ENCODE peak calls at places on chromosome 1, in ten cellular contexts. G is stomach, P is HL-60, B is breast epithelium, V is upper lobe of left lung, C is K562, S is GM12891, Z is GM23338, F is transverse colon, T is sigmoid colon. E is an unnamed sample.
A peak's percentile ranks its signal among the peaks of the same experiment; 100 is the strongest.

GRCh38 chr1:117128323-117129079 is 7.0 kb upstream of the TRIM45 start:
- DNase-seq in F (no peak), V (no peak), B (no peak), T (no peak), P (no peak), Z (peak; percentile 57), C (no peak), S (no peak), G (no peak), E (no peak)

GRCh38 chr1:65998763-65999583 is 206.3 kb downstream of the PDE4B start:
- DNase-seq in T (no peak), C (no peak), Z (no peak), G (no peak), V (no peak), P (no peak), B (no peak), S (no peak), F (no peak), E (no peak)

GRCh38 chr1:214270097-214270635 is 10.8 kb upstream of the SMYD2 start:
- DNase-seq in V (no peak), B (no peak), F (no peak), S (no peak), T (no peak), P (no peak), Z (no peak), C (no peak), G (no peak), E (no peak)

GRCh38 chr1:40450491-40451237 is 388 bp downstream of the ZFP69B start:
- DNase-seq in P (no peak), S (no peak), Z (peak; percentile 29), V (peak; percentile 29), T (no peak), G (peak; percentile 31), C (peak; percentile 71), B (no peak), F (peak; percentile 33), E (peak; percentile 42)

GRCh38 chr1:237386362-237387143 is 344.6 kb downstream of the RYR2 start:
- DNase-seq in F (no peak), G (no peak), T (no peak), S (no peak), P (no peak), Z (peak; percentile 70), C (peak; percentile 20), B (no peak), V (no peak), E (peak; percentile 38)

GRCh38 chr1:209335090-209335692 is 248.3 kb upstream of the CAMK1G start:
- DNase-seq in Z (peak; percentile 88), C (peak; percentile 67), F (no peak), P (peak; percentile 4), V (no peak), B (no peak), G (peak; percentile 28), T (no peak), S (peak; percentile 16), E (peak; percentile 20)

GRCh38 chr1:30008998-30009657 is 714.3 kb downstream of the MATN1 start:
- DNase-seq in C (no peak), F (peak; percentile 25), S (no peak), T (no peak), P (no peak), B (no peak), V (no peak), G (no peak), Z (peak; percentile 36), E (no peak)

GRCh38 chr1:160267284-160267991 is 5.1 kb upstream of the DCAF8 start:
- DNase-seq in C (no peak), T (no peak), S (no peak), B (no peak), F (peak; percentile 36), V (no peak), G (no peak), P (no peak), Z (no peak), E (no peak)

GRCh38 chr1:201114245-201115131 is 2.3 kb upstream of the CACNA1S start:
- DNase-seq in G (peak; percentile 88), P (peak; percentile 69), Z (peak; percentile 98), F (peak; percentile 89), S (peak; percentile 84), V (peak; percentile 86), T (peak; percentile 94), B (peak; percentile 82), C (peak; percentile 85), E (peak; percentile 82)
- TF ChIP-seq POLR2AphosphoS5 in G (no peak), P (no peak), Z (peak; percentile 56), F (no peak), S (no peak), V (no peak), T (no peak), B (no peak), C (no peak), E (no peak)

GRCh38 chr1:24155011-24155782 is 12.3 kb upstream of the IL22RA1 start:
- DNase-seq in Z (peak; percentile 78), P (no peak), T (no peak), S (no peak), F (peak; percentile 57), C (peak; percentile 55), V (peak; percentile 37), B (no peak), G (peak; percentile 55), E (no peak)

GRCh38 chr1:24154215-24154614 is 11.3 kb upstream of the IL22RA1 start:
- DNase-seq in G (no peak), C (no peak), F (no peak), S (no peak), P (no peak), Z (peak; percentile 61), V (no peak), B (no peak), T (no peak), E (no peak)

GRCh38 chr1:24159366-24159765 is 16.4 kb upstream of the IL22RA1 start:
- DNase-seq in S (no peak), B (no peak), P (no peak), C (no peak), Z (no peak), V (no peak), F (no peak), G (no peak), T (peak; percentile 8), E (no peak)

GRCh38 chr1:24157921-24158481 is 15.1 kb upstream of the IL22RA1 start:
- DNase-seq in F (no peak), C (no peak), P (no peak), T (no peak), Z (peak; percentile 59), B (no peak), V (no peak), G (no peak), S (no peak), E (no peak)

DNA sequence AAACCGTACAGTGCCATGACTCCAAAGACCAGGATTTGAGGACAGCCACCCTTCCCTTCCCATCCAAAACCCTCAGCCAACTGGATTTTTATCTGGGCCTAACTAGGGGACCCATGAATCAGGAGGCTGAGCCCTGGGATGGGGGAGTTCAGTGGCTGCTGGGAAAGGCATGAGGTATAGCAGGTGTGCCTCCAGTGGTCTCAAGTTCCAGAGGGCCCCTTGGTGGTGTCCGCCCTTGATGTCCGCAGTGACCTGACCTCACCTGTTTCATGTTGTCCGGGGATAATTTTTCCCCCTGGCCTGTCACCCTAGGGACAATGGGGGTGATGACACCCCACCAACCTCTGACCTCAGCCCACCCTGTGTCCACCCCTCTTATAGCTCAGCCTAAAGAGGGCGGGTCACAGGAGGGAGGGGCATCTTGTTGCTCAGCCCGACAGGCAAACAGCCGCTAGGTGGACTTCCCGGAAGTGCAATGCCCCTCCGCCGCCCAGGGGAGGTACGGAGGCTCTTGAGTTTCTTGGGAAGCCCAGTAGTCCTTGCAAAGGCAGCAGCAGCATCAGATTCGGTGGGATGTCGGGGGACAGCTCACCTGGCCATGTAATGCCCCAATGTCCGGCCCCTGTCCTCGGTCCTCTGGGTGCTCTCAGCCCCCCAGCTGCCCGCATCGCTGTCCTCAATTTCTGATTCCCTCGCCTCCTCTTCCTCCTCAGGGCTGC is 13.8 kb upstream of the IL22RA1 start:
- DNase-seq in V (no peak), S (no peak), B (no peak), C (no peak), Z (no peak), G (no peak), P (no peak), T (no peak), F (no peak), E (no peak)
- TF ChIP-seq POLR2AphosphoS5 in V (no peak), S (no peak), B (no peak), C (no peak), Z (no peak), G (no peak), P (no peak), T (no peak), F (no peak), E (no peak)

GRCh38 chr1:18645172-18646090 is 14.8 kb downstream of the PAX7 start:
- DNase-seq in V (no peak), P (no peak), C (no peak), G (no peak), S (no peak), B (no peak), T (no peak), F (no peak), Z (peak; percentile 90), E (no peak)
- TF ChIP-seq POLR2AphosphoS5 in V (no peak), P (no peak), C (no peak), G (no peak), S (no peak), B (no peak), T (no peak), F (no peak), Z (peak; percentile 65), E (no peak)

GRCh38 chr1:155954645-155955044 is 13.2 kb downstream of the RXFP4 start:
- DNase-seq in Z (no peak), C (no peak), P (no peak), B (no peak), T (no peak), G (no peak), S (no peak), F (no peak), V (no peak), E (no peak)

GRCh38 chr1:155961937-155962336 is 16.4 kb downstream of the ARHGEF2 start:
- DNase-seq in F (peak; percentile 43), G (peak; percentile 49), P (no peak), C (peak; percentile 48), B (no peak), V (peak; percentile 72), S (no peak), Z (no peak), T (no peak), E (peak; percentile 94)

GRCh38 chr1:155960081-155960745 is 18.1 kb downstream of the ARHGEF2 start:
- DNase-seq in F (no peak), C (no peak), S (no peak), Z (no peak), B (no peak), G (no peak), P (no peak), V (no peak), T (no peak), E (no peak)

GRCh38 chr1:155952505-155952890 is 11.1 kb downstream of the RXFP4 start:
- DNase-seq in B (no peak), S (no peak), V (no peak), P (no peak), Z (no peak), F (no peak), C (no peak), G (no peak), T (no peak), E (no peak)

DNA sequence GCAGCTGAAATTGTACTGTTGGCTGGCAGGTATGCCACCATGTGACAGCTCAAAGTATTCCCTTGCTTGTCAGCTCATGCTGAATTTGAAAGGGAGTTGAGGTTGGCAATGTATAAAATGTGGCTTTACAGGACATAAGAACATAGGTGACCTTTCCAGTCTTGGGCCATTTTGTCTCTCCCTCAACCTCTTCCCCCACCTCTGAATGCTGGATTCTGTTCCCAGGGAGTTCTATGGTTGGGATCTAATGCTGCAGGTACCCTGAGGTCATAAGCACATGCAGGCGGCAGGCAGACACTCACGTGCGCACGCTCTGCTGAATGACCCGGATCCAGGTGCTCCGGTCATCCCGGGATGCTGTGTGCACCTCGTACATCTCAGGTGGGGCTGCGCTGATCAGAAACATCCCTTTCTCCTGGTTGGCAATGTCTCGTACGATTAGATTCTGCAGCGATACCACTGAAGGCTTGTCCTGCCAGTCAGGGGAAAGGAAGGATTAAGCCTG is 16.0 kb downstream of the RXFP4 start:
- DNase-seq in T (no peak), G (no peak), P (no peak), F (no peak), B (no peak), C (no peak), V (no peak), S (no peak), Z (no peak), E (no peak)
- TF ChIP-seq POLR2AphosphoS5 in T (no peak), G (no peak), P (no peak), F (no peak), B (no peak), C (no peak), V (no peak), S (no peak), Z (no peak), E (no peak)

E was measured in Panc1.